ENCODE peak calls at places on chromosomes 3 and 15, in five cellular contexts. One of them, this sample, is unnamed.

GRCh38 chr3:14555835-14556234 is 15.7 kb upstream of the GRIP2 start:
- DNase-seq in ELR: no peak
- DNase-seq in fibroblast of mammary gland: no peak
- DNase-seq in stimulated activated CD4-positive, alpha-beta T cell treated with anti-CD3 and anti-CD28 coated beads, Interleukin-12 subunit alpha, Interleukin-12 subunit beta, amount 100 ng/mL, for 24 hours: no peak
- DNase-seq in right lobe of liver: no peak
- DNase-seq in this sample: no peak

GRCh38 chr3:191543018-191543417 is 82.1 kb downstream of the PYDC2 start:
- DNase-seq in ELR: no peak
- DNase-seq in fibroblast of mammary gland: no peak
- DNase-seq in stimulated activated CD4-positive, alpha-beta T cell treated with anti-CD3 and anti-CD28 coated beads, Interleukin-12 subunit alpha, Interleukin-12 subunit beta, amount 100 ng/mL, for 24 hours: no peak
- DNase-seq in right lobe of liver: no peak
- DNase-seq in this sample: no peak

GRCh38 chr3:98359993-98360675 is 6.5 kb downstream of the OR5K4 start:
- DNase-seq in ELR: peak; percentile 28
- DNase-seq in fibroblast of mammary gland: no peak
- DNase-seq in stimulated activated CD4-positive, alpha-beta T cell treated with anti-CD3 and anti-CD28 coated beads, Interleukin-12 subunit alpha, Interleukin-12 subunit beta, amount 100 ng/mL, for 24 hours: no peak
- DNase-seq in right lobe of liver: no peak
- DNase-seq in this sample: no peak

GRCh38 chr3:115007966-115008365 is 139.1 kb downstream of the ZBTB20 start:
- DNase-seq in ELR: no peak
- DNase-seq in fibroblast of mammary gland: no peak
- DNase-seq in stimulated activated CD4-positive, alpha-beta T cell treated with anti-CD3 and anti-CD28 coated beads, Interleukin-12 subunit alpha, Interleukin-12 subunit beta, amount 100 ng/mL, for 24 hours: no peak
- DNase-seq in right lobe of liver: no peak
- DNase-seq in this sample: no peak

GRCh38 chr3:101253429-101253828 is 66.9 kb downstream of the IMPG2 start:
- DNase-seq in ELR: no peak
- DNase-seq in fibroblast of mammary gland: no peak
- DNase-seq in stimulated activated CD4-positive, alpha-beta T cell treated with anti-CD3 and anti-CD28 coated beads, Interleukin-12 subunit alpha, Interleukin-12 subunit beta, amount 100 ng/mL, for 24 hours: no peak
- DNase-seq in right lobe of liver: no peak
- DNase-seq in this sample: no peak

GRCh38 chr3:115825046-115825445 is 201.7 kb downstream of the GAP43 start:
- DNase-seq in ELR: peak; percentile 31
- DNase-seq in fibroblast of mammary gland: peak; percentile 12
- DNase-seq in stimulated activated CD4-positive, alpha-beta T cell treated with anti-CD3 and anti-CD28 coated beads, Interleukin-12 subunit alpha, Interleukin-12 subunit beta, amount 100 ng/mL, for 24 hours: no peak
- DNase-seq in right lobe of liver: no peak
- DNase-seq in this sample: no peak

GRCh38 chr3:99817047-99817436 is 620 bp upstream of the CMSS1 start:
- DNase-seq in ELR: peak; percentile 58
- DNase-seq in fibroblast of mammary gland: no peak
- DNase-seq in stimulated activated CD4-positive, alpha-beta T cell treated with anti-CD3 and anti-CD28 coated beads, Interleukin-12 subunit alpha, Interleukin-12 subunit beta, amount 100 ng/mL, for 24 hours: no peak
- DNase-seq in right lobe of liver: no peak
- DNase-seq in this sample: no peak

GRCh38 chr15:32936283-32936918 is 218.6 kb downstream of the GREM1 start:
- DNase-seq in ELR: peak; percentile 66
- DNase-seq in fibroblast of mammary gland: peak; percentile 83
- DNase-seq in stimulated activated CD4-positive, alpha-beta T cell treated with anti-CD3 and anti-CD28 coated beads, Interleukin-12 subunit alpha, Interleukin-12 subunit beta, amount 100 ng/mL, for 24 hours: no peak
- DNase-seq in right lobe of liver: no peak
- DNase-seq in this sample: peak; percentile 15

GRCh38 chr3:187720337-187720670 is 17.9 kb upstream of the RTP2 start:
- DNase-seq in ELR: no peak
- DNase-seq in fibroblast of mammary gland: no peak
- DNase-seq in stimulated activated CD4-positive, alpha-beta T cell treated with anti-CD3 and anti-CD28 coated beads, Interleukin-12 subunit alpha, Interleukin-12 subunit beta, amount 100 ng/mL, for 24 hours: no peak
- DNase-seq in right lobe of liver: no peak
- DNase-seq in this sample: no peak

GRCh38 chr3:70716832-70717231 is 404.4 kb upstream of the MDFIC2 start:
- DNase-seq in ELR: peak; percentile 54
- DNase-seq in fibroblast of mammary gland: peak; percentile 72
- DNase-seq in stimulated activated CD4-positive, alpha-beta T cell treated with anti-CD3 and anti-CD28 coated beads, Interleukin-12 subunit alpha, Interleukin-12 subunit beta, amount 100 ng/mL, for 24 hours: no peak
- DNase-seq in right lobe of liver: no peak
- DNase-seq in this sample: peak; percentile 13

GRCh38 chr3:53109822-53110771 is 20.1 kb downstream of the RFT1 start:
- DNase-seq in ELR: peak; percentile 69
- DNase-seq in fibroblast of mammary gland: peak; percentile 93
- DNase-seq in stimulated activated CD4-positive, alpha-beta T cell treated with anti-CD3 and anti-CD28 coated beads, Interleukin-12 subunit alpha, Interleukin-12 subunit beta, amount 100 ng/mL, for 24 hours: peak; percentile 26
- DNase-seq in right lobe of liver: no peak
- DNase-seq in this sample: no peak

This sample was measured in putamen.